ENCODE peak calls at places on chromosomes 4 and X, in four cellular contexts. One of them, this sample, is unnamed.

GRCh38 chr4:103074598-103075434 is 1.7 kb downstream of the SLC9B2 start:
- DNase-seq in stimulated activated CD4-positive, alpha-beta T cell treated with anti-CD3 and anti-CD28 coated beads, TNF-alpha, amount 100 ng/mL, for 48 hours: no peak
- DNase-seq in stomach: no peak
- DNase-seq in cardiac fibroblast: no peak
- DNase-seq in this sample: no peak

GRCh38 chr4:46329118-46329976 is 60.6 kb downstream of the GABRA2 start:
- DNase-seq in cardiac fibroblast: peak; percentile 75
- DNase-seq in stimulated activated CD4-positive, alpha-beta T cell treated with anti-CD3 and anti-CD28 coated beads, TNF-alpha, amount 100 ng/mL, for 48 hours: no peak
- DNase-seq in stomach: no peak
- DNase-seq in this sample: peak; percentile 2

GRCh38 chr4:103648541-103648940 is 71.2 kb downstream of the TACR3 start:
- DNase-seq in stimulated activated CD4-positive, alpha-beta T cell treated with anti-CD3 and anti-CD28 coated beads, TNF-alpha, amount 100 ng/mL, for 48 hours: no peak
- DNase-seq in cardiac fibroblast: no peak
- DNase-seq in stomach: no peak
- DNase-seq in this sample: no peak

GRCh38 chrX:129678176-129678880 is 23.6 kb upstream of the APLN start:
- DNase-seq in cardiac fibroblast: peak; percentile 29
- DNase-seq in stimulated activated CD4-positive, alpha-beta T cell treated with anti-CD3 and anti-CD28 coated beads, TNF-alpha, amount 100 ng/mL, for 48 hours: no peak
- DNase-seq in stomach: peak; percentile 55
- DNase-seq in this sample: peak; percentile 62

GRCh38 chr4:52369649-52370048 is 289.5 kb downstream of the USP46 start:
- DNase-seq in stomach: no peak
- DNase-seq in stimulated activated CD4-positive, alpha-beta T cell treated with anti-CD3 and anti-CD28 coated beads, TNF-alpha, amount 100 ng/mL, for 48 hours: no peak
- DNase-seq in cardiac fibroblast: no peak
- DNase-seq in this sample: peak; percentile 9

GRCh38 chr4:5500165-5500564 is 208.2 kb downstream of the EVC2 start:
- DNase-seq in stomach: no peak
- DNase-seq in cardiac fibroblast: no peak
- DNase-seq in stimulated activated CD4-positive, alpha-beta T cell treated with anti-CD3 and anti-CD28 coated beads, TNF-alpha, amount 100 ng/mL, for 48 hours: no peak
- DNase-seq in this sample: no peak

GRCh38 chr4:152223600-152223999 is 312.3 kb downstream of the FBXW7 start:
- DNase-seq in stimulated activated CD4-positive, alpha-beta T cell treated with anti-CD3 and anti-CD28 coated beads, TNF-alpha, amount 100 ng/mL, for 48 hours: no peak
- DNase-seq in stomach: no peak
- DNase-seq in cardiac fibroblast: no peak
- DNase-seq in this sample: no peak

GRCh38 chrX:130682990-130683389 is 220.0 kb downstream of the ENOX2 start:
- DNase-seq in cardiac fibroblast: peak; percentile 12
- DNase-seq in stomach: no peak
- DNase-seq in stimulated activated CD4-positive, alpha-beta T cell treated with anti-CD3 and anti-CD28 coated beads, TNF-alpha, amount 100 ng/mL, for 48 hours: no peak
- DNase-seq in this sample: no peak

GRCh38 chr4:75255261-75255660 is 258.9 kb downstream of the RCHY1 start:
- DNase-seq in cardiac fibroblast: no peak
- DNase-seq in stomach: no peak
- DNase-seq in stimulated activated CD4-positive, alpha-beta T cell treated with anti-CD3 and anti-CD28 coated beads, TNF-alpha, amount 100 ng/mL, for 48 hours: no peak
- DNase-seq in this sample: no peak

GRCh38 chrX:72086995-72087394 is 44.7 kb downstream of the RTL5 start:
- DNase-seq in stimulated activated CD4-positive, alpha-beta T cell treated with anti-CD3 and anti-CD28 coated beads, TNF-alpha, amount 100 ng/mL, for 48 hours: no peak
- DNase-seq in cardiac fibroblast: no peak
- DNase-seq in stomach: no peak
- DNase-seq in this sample: no peak

GRCh38 chr4:82217986-82218715 is 155.6 kb downstream of the HNRNPD start:
- DNase-seq in stimulated activated CD4-positive, alpha-beta T cell treated with anti-CD3 and anti-CD28 coated beads, TNF-alpha, amount 100 ng/mL, for 48 hours: no peak
- DNase-seq in cardiac fibroblast: peak; percentile 8
- DNase-seq in stomach: no peak
- DNase-seq in this sample: no peak

GRCh38 chr4:71229477-71230257 is 109.2 kb upstream of the SLC4A4 start:
- DNase-seq in stimulated activated CD4-positive, alpha-beta T cell treated with anti-CD3 and anti-CD28 coated beads, TNF-alpha, amount 100 ng/mL, for 48 hours: no peak
- DNase-seq in cardiac fibroblast: peak; percentile 78
- DNase-seq in stomach: peak; percentile 34
- DNase-seq in this sample: peak; percentile 36

GRCh38 chr4:14184265-14184664 is 556.7 kb upstream of the BOD1L1 start:
- DNase-seq in cardiac fibroblast: peak; percentile 79
- DNase-seq in stimulated activated CD4-positive, alpha-beta T cell treated with anti-CD3 and anti-CD28 coated beads, TNF-alpha, amount 100 ng/mL, for 48 hours: no peak
- DNase-seq in stomach: no peak
- DNase-seq in this sample: peak; percentile 33

This sample was measured in SK-N-SH.